ENCODE peak calls at places on chromosomes 1 and 21, in six cellular contexts. I is esophagus muscularis mucosa; C is HFF-Myc; G is fibroblast of lung; K is CD8-positive, alpha-beta T cell; W is WERI-Rb-1. H is an unnamed sample.

GRCh38 chr1:202923533-202923932 is 3.5 kb downstream of the KLHL12 start:
- DNase-seq in I (no peak), C (no peak), G (no peak), K (no peak), W (no peak), H (no peak)

GRCh38 chr21:40640427-40640826 is 206.5 kb downstream of the DSCAM start:
- DNase-seq in I (no peak), C (no peak), G (no peak), K (no peak), W (no peak), H (no peak)

GRCh38 chr1:85134583-85135455 is 66.0 kb downstream of the SYDE2 start:
- DNase-seq in I (no peak), C (no peak), G (no peak), K (no peak), W (no peak), H (no peak)

GRCh38 chr1:202245391-202245790 is 51.8 kb downstream of the LGR6 start:
- DNase-seq in I (no peak), C (no peak), G (no peak), K (no peak), W (peak; percentile 10), H (no peak)

GRCh38 chr1:24318988-24319863 is at the start of gene GRHL3:
- DNase-seq in I (no peak), C (no peak), G (peak; percentile 35), K (peak; percentile 38), W (no peak), H (no peak)

GRCh38 chr1:150127868-150128267 is 21.8 kb upstream of the PLEKHO1 start:
- DNase-seq in I (no peak), C (no peak), G (peak; percentile 23), K (no peak), W (no peak), H (no peak)

GRCh38 chr1:152018537-152018936 is 18.3 kb downstream of the S100A11 start:
- DNase-seq in I (no peak), C (no peak), G (no peak), K (no peak), W (peak; percentile 57), H (no peak)

GRCh38 chr1:98053471-98054366 is 132.9 kb upstream of the DPYD start:
- DNase-seq in I (no peak), C (no peak), G (peak; percentile 80), K (peak; percentile 33), W (peak; percentile 67), H (peak; percentile 44)

GRCh38 chr1:196779093-196779492 is 4.5 kb downstream of the CFHR3 start:
- DNase-seq in I (no peak), C (no peak), G (no peak), K (no peak), W (no peak), H (no peak)

DNA sequence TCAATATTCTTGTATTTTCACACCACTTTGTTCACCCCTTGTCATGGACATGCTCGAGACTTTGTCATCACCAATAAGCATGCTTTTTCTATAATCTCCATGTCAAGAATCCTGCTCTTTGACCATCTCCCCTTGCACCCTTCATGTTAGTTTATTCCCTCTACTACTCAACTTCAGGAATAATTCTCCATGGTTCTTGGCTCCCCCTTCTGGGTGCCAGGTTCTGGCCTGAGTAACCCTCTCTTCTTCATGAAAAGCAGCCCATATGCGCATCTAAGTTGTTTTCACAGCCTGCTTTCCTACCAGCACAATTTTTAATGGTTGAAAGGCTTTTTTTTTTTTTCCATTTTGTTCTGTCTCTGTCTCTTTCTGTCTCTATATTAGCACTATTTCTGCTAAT is 160.7 kb downstream of the LEPR start:
- DNase-seq in I (no peak), C (no peak), G (no peak), K (no peak), W (no peak), H (no peak)
- TF ChIP-seq CTCF in I (no peak), C (peak; percentile 35), G (peak; percentile 28), K (no peak), W (no peak), H (no peak)

GRCh38 chr1:168603501-168604107 is 27.2 kb downstream of the XCL1 start:
- DNase-seq in I (peak; percentile 91), C (no peak), G (peak; percentile 60), K (peak; percentile 68), W (peak; percentile 54), H (peak; percentile 78)
- TF ChIP-seq CTCF in I (peak; percentile 87), C (peak; percentile 79), G (peak; percentile 81), K (peak; percentile 63), W (peak; percentile 76), H (peak; percentile 86)

GRCh38 chr1:112666917-112667316 is 7.5 kb upstream of the MOV10 start:
- DNase-seq in I (no peak), C (no peak), G (no peak), K (no peak), W (no peak), H (no peak)

GRCh38 chr1:112665857-112666256 is 8.6 kb upstream of the MOV10 start:
- DNase-seq in I (no peak), C (no peak), G (no peak), K (no peak), W (no peak), H (no peak)
- TF ChIP-seq CTCF in I (no peak), C (no peak), G (no peak), K (no peak), W (no peak), H (no peak)

GRCh38 chr1:179883739-179884138 is 1.7 kb downstream of the TOR1AIP1 start:
- DNase-seq in I (no peak), C (no peak), G (peak; percentile 66), K (peak; percentile 79), W (no peak), H (no peak)

GRCh38 chr1:179881642-179882252 is 338 bp upstream of the TOR1AIP1 start:
- DNase-seq in I (no peak), C (no peak), G (peak; percentile 94), K (no peak), W (no peak), H (peak; percentile 93)

GRCh38 chr1:179879797-179880196 is 2.2 kb upstream of the TOR1AIP2 start:
- DNase-seq in I (no peak), C (no peak), G (no peak), K (no peak), W (no peak), H (no peak)

GRCh38 chr1:179883040-179883501 is 986 bp downstream of the TOR1AIP1 start:
- DNase-seq in I (no peak), C (no peak), G (no peak), K (peak; percentile 53), W (no peak), H (no peak)

DNA sequence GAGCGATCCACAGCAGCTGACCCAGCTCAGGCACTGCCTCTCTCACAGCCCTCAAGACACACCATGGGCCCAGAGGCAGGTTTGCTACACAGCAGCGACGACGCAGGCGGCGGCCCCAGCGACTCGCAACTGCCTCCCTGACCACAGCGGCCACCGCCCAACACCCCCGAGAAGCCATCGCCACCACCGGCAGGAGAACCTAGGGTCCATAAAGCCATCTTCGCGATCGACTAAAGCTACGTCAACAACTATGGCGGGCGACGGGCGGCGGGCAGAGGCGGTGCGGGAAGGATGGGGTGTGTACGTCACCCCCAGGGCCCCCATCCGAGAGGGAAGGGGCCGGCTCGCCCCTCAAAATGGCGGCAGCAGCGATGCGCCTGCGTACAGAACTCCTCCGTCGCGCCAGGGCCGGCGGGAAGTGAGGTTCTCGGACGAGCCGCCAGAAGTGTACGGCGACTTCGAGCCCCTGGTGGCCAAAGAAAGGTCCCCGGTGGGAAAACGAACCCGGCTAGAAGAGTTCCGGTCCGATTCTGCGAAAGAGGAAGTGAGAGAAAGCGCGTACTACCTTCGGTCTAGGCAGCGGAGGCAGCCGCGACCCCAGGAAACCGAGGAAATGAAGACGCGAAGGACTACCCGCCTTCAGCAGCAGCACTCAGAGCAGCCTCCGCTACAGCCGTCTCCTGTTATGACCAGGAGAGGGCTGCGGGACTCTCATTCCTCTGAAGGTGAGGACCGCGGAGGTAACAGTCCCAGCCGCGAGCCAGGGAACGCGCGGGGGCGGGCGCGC is at the start of gene TOR1AIP1:
- DNase-seq in I (peak; percentile 98), C (peak; percentile 93), G (peak; percentile 97), K (peak; percentile 98), W (peak; percentile 99), H (peak; percentile 98)
- TF ChIP-seq CTCF in I (peak; percentile 36), C (peak; percentile 15), G (peak; percentile 51), K (peak; percentile 41), W (peak; percentile 31), H (peak; percentile 20)

DNA sequence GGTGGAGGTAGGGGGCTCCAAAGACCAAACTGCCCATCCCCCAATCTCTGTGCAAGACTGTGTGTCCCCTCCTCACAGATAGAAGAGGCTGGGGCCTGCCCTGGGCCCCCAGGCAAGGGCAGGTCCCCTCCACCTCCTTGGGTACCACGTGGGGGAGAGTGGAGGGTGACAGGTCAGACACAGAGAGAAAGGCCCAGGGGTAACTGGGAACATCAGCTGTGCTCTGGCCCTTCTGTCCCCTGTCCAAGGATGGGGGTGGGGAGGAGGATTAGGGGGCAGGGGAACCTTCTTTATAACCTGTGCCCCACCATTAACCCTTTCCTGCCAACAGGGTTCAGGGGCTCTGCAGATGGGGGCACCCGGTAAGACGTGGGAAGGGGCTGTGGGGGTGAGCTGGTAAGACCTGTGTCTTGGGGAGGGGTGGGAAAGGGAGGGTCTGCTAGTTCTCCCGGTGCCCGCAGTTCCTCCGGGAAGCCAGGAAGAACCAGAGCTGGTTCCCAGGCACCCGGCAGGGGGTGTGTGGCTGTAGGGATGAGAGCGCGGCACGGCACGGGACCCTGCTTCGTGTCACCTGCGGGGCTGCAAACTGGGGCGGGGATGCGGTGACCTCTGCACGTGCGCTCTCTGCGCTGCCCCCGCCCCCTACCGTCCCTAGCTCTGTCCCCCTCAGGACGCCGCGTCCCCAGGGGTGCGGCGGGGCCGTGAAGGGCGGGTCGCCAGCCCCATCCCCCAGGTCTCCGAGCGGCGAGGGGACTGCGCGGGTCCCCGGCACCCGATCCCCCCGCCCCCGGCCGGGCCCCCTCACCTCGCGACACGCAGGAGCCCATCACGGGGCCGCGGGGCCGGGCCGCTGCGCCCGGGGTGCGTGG is 601 bp downstream of the FAM131C start:
- DNase-seq in I (no peak), C (no peak), G (no peak), K (no peak), W (no peak), H (no peak)
- TF ChIP-seq CTCF in I (no peak), C (peak; percentile 3), G (peak; percentile 5), K (no peak), W (peak; percentile 2), H (no peak)

H was measured in uterus.